ENCODE peak calls at places on chromosomes 7 and 10, in four cellular contexts. T is NCI-H460, Y is NCI-H1694, N is astrocyte of the spinal cord. W is an unnamed sample.
A peak's percentile ranks its signal among the peaks of the same experiment; 100 is the strongest.

GRCh38 chr10:69459101-69459805 is 8.0 kb downstream of the TSPAN15 start:
- DNase-seq in Y (no peak), T (no peak), N (no peak), W (no peak)

GRCh38 chr10:132883391-132883881 is 58.9 kb downstream of the CFAP46 start:
- DNase-seq in Y (no peak), T (no peak), N (no peak), W (no peak)

GRCh38 chr7:66921396-66921917 is 432 bp downstream of the TMEM248 start:
- DNase-seq in T (peak; percentile 7), N (peak; percentile 49), Y (peak; percentile 5), W (peak; percentile 53)

GRCh38 chr10:24962998-24963397 is 10.6 kb upstream of the PRTFDC1 start:
- DNase-seq in Y (no peak), N (peak; percentile 73), T (no peak), W (no peak)

GRCh38 chr7:157507987-157508386 is 171.2 kb downstream of the DNAJB6 start:
- DNase-seq in Y (no peak), N (no peak), T (no peak), W (no peak)

GRCh38 chr7:149844445-149844844 is 6.3 kb downstream of the ZNF862 start:
- DNase-seq in Y (no peak), T (no peak), N (no peak), W (no peak)

GRCh38 chr10:129614341-129614740 is 147.3 kb downstream of the MGMT start:
- DNase-seq in N (no peak), Y (no peak), T (no peak), W (no peak)

GRCh38 chr7:5776894-5777645 is 4.4 kb downstream of the RNF216 start:
- DNase-seq in Y (no peak), N (no peak), T (no peak), W (peak; percentile 31)

GRCh38 chr10:71761105-71761511 is 12.2 kb downstream of the VSIR start:
- DNase-seq in Y (no peak), N (no peak), T (no peak), W (no peak)

GRCh38 chr10:50367732-50368131 is 116.4 kb upstream of the ASAH2 start:
- DNase-seq in T (peak; percentile 15), Y (no peak), N (peak; percentile 39), W (no peak)

GRCh38 chr7:43117025-43117424 is 4.6 kb downstream of the HECW1 start:
- DNase-seq in T (no peak), Y (no peak), N (peak; percentile 50), W (no peak)